ENCODE peak calls at places on chromosomes 1 and 21, in four cellular contexts. E, A, J and O are unnamed samples.

GRCh38 chr1:32871364-32872188 is 864 bp upstream of the FNDC5 start:
- DNase-seq in J (no peak), A (no peak), E (no peak), O (peak; percentile 42)

GRCh38 chr1:234288946-234289345 is 84.3 kb upstream of the COA6 start:
- DNase-seq in E (no peak), A (no peak), J (no peak), O (no peak)

GRCh38 chr1:19720174-19720573 is 55.5 kb downstream of the HTR6 start:
- DNase-seq in J (no peak), E (no peak), A (no peak), O (no peak)

GRCh38 chr1:16091296-16091695 is 17.8 kb upstream of the FAM131C start:
- DNase-seq in A (no peak), E (no peak), J (no peak), O (no peak)

GRCh38 chr1:15289251-15289651 is 42.2 kb downstream of the FHAD1 start:
- DNase-seq in J (no peak), A (no peak), E (no peak), O (no peak)

GRCh38 chr1:16072616-16073484 is 601 bp downstream of the FAM131C start:
- DNase-seq in A (peak; percentile 64), J (no peak), E (no peak), O (no peak)

GRCh38 chr1:15966081-15966955 is 9.6 kb downstream of the ZBTB17 start:
- DNase-seq in A (no peak), E (no peak), J (no peak), O (no peak)

GRCh38 chr21:45511007-45511406 is 31.2 kb downstream of the SLC19A1 start:
- DNase-seq in J (peak; percentile 51), A (no peak), E (peak; percentile 40), O (no peak)

GRCh38 chr1:204730826-204731459 is 45.4 kb upstream of the LRRN2 start:
- DNase-seq in A (no peak), E (no peak), J (no peak), O (no peak)

GRCh38 chr1:63949965-63950364 is 176.1 kb downstream of the ROR1 start:
- DNase-seq in J (peak; percentile 69), E (no peak), A (no peak), O (no peak)

GRCh38 chr1:100955322-100955721 is 59.4 kb downstream of the SLC30A7 start:
- DNase-seq in A (no peak), E (no peak), J (no peak), O (no peak)

GRCh38 chr1:231396643-231397042 is 25.4 kb downstream of the EGLN1 start:
- DNase-seq in E (no peak), J (no peak), A (no peak), O (no peak)

GRCh38 chr1:13699936-13700520 is at the start of gene PRDM2:
- DNase-seq in A (peak; percentile 78), J (peak; percentile 68), E (peak; percentile 70), O (peak; percentile 29)

GRCh38 chr1:117783586-117784396 is 145.6 kb downstream of the GDAP2 start:
- DNase-seq in E (no peak), A (no peak), J (no peak), O (no peak)

GRCh38 chr1:65717815-65718454 is 74.8 kb upstream of the PDE4B start:
- DNase-seq in A (no peak), J (no peak), E (no peak), O (peak; percentile 38)

GRCh38 chr1:113677250-113678158 is 81.8 kb downstream of the PHTF1 start:
- DNase-seq in J (no peak), A (peak; percentile 67), E (no peak), O (peak; percentile 44)

GRCh38 chr21:45945868-45946210 is 35.7 kb upstream of the COL6A1 start:
- DNase-seq in A (no peak), J (no peak), E (peak; percentile 43), O (no peak)

GRCh38 chr1:10646347-10646861 is 150.0 kb downstream of the CASZ1 start:
- DNase-seq in E (no peak), J (no peak), A (no peak), O (no peak)

GRCh38 chr1:90201467-90202358 is 206.8 kb downstream of the ZNF326 start:
- DNase-seq in A (no peak), E (no peak), J (no peak), O (no peak)

GRCh38 chr1:108811611-108812010 is 45.3 kb downstream of the AKNAD1 start:
- DNase-seq in J (no peak), A (no peak), E (no peak), O (no peak)

GRCh38 chr21:14553422-14553821 is 7.3 kb upstream of the SAMSN1 start:
- DNase-seq in A (no peak), J (no peak), E (no peak), O (no peak)

GRCh38 chr1:42420911-42421585 is 34.8 kb downstream of the ZMYND12 start:
- DNase-seq in E (no peak), J (peak; percentile 90), A (peak; percentile 82), O (peak; percentile 93)

GRCh38 chr1:68961143-68961542 is 464.3 kb upstream of the DEPDC1 start:
- DNase-seq in J (no peak), E (no peak), A (no peak), O (no peak)

GRCh38 chr1:154407021-154407865 is 2.1 kb downstream of the IL6R start:
- DNase-seq in A (no peak), E (no peak), J (peak; percentile 76), O (no peak)

GRCh38 chr1:227219715-227220292 is 98.5 kb downstream of the CDC42BPA start:
- DNase-seq in J (no peak), A (no peak), E (no peak), O (no peak)

GRCh38 chr1:192378276-192378675 is 61.5 kb downstream of the RGS21 start:
- DNase-seq in E (no peak), A (no peak), J (no peak), O (no peak)

GRCh38 chr1:77405186-77405585 is 123.4 kb downstream of the AK5 start:
- DNase-seq in A (no peak), J (no peak), E (no peak), O (peak; percentile 11)

GRCh38 chr1:1671365-1672119 is 12.7 kb upstream of the CDK11B start:
- DNase-seq in A (no peak), E (no peak), J (peak; percentile 53), O (no peak)

GRCh38 chr1:110235181-110235838 is 25.2 kb downstream of the KCNC4 start:
- DNase-seq in J (no peak), A (no peak), E (no peak), O (no peak)

GRCh38 chr1:233885196-233886028 is 19.1 kb upstream of the SLC35F3 start:
- DNase-seq in J (no peak), E (no peak), A (no peak), O (no peak)

GRCh38 chr1:99217599-99217998 is 46.7 kb upstream of the PLPPR4 start:
- DNase-seq in A (no peak), E (no peak), J (no peak), O (peak; percentile 13)

GRCh38 chr1:8040586-8040985 is 14.5 kb upstream of the ERRFI1 start:
- DNase-seq in J (peak; percentile 92), E (peak; percentile 79), A (peak; percentile 85), O (no peak)

GRCh38 chr1:53771648-53772047 is 32.7 kb upstream of the GLIS1 start:
- DNase-seq in A (peak; percentile 10), E (no peak), J (no peak), O (no peak)

GRCh38 chr21:45093064-45093532 is 18.7 kb downstream of the ADARB1 start:
- DNase-seq in E (no peak), J (no peak), A (no peak), O (no peak)

GRCh38 chr1:207612762-207613161 is 32.2 kb upstream of the CR1L start:
- DNase-seq in A (no peak), E (no peak), J (no peak), O (peak; percentile 37)

GRCh38 chr1:185895208-185895900 is 161.2 kb downstream of the HMCN1 start:
- DNase-seq in A (no peak), E (no peak), J (no peak), O (no peak)

GRCh38 chr1:942864-943533 is 16.1 kb downstream of the NOC2L start:
- DNase-seq in E (no peak), A (peak; percentile 54), J (peak; percentile 86), O (no peak)

GRCh38 chr1:11847667-11848445 is at the start of gene NPPA:
- DNase-seq in E (no peak), A (peak; percentile 30), J (no peak), O (no peak)

GRCh38 chr1:205313681-205314308 is 7.8 kb downstream of the NUAK2 start:
- DNase-seq in J (no peak), A (peak; percentile 51), E (no peak), O (peak; percentile 93)

GRCh38 chr1:230270185-230270939 is 155.8 kb downstream of the PGBD5 start:
- DNase-seq in A (no peak), J (no peak), E (no peak), O (no peak)

GRCh38 chr1:156930483-156930882 is 10.1 kb downstream of the LRRC71 start:
- DNase-seq in A (no peak), E (no peak), J (peak; percentile 35), O (no peak)
- H3K4me3 ChIP-seq in A (no peak overlapping the region), E (no peak overlapping the region), J (no peak overlapping the region), O (no peak overlapping the region)

DNA sequence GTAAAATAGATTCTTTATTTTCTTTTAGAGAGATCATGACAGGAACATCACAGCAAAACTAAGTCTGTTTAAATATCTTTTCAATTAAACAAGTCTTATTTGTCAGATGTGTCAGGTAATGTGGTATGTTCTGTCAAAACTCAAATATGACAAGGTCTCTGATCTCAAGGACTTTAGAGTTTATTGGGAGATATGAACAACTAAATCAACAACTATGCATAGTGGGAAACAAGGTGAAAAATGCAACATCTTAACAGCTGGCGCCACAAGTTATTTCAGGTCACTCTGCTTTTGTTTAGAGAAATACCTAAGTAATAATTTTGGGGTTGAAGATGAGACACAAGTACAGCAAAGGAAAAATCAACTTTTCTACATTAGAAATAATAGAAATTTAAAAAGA is 779.4 kb upstream of the ADGRL4 start:
- DNase-seq in E (no peak), J (no peak), A (no peak), O (no peak)
- H3K9me3 ChIP-seq in E (no peaks in the 10 kb centered on the region), J (no peaks in the 10 kb centered on the region), A (no peaks in the 10 kb centered on the region), O (no peaks in the 10 kb centered on the region)

GRCh38 chr21:41957991-41958766 is 4.4 kb upstream of the C2CD2 start:
- DNase-seq in A (peak; percentile 63), J (peak; percentile 93), E (no peak), O (peak; percentile 30)
- TF ChIP-seq CTCF in A (peak; percentile 34), J (no peak), E (no peak), O (peak; percentile 8)

DNA sequence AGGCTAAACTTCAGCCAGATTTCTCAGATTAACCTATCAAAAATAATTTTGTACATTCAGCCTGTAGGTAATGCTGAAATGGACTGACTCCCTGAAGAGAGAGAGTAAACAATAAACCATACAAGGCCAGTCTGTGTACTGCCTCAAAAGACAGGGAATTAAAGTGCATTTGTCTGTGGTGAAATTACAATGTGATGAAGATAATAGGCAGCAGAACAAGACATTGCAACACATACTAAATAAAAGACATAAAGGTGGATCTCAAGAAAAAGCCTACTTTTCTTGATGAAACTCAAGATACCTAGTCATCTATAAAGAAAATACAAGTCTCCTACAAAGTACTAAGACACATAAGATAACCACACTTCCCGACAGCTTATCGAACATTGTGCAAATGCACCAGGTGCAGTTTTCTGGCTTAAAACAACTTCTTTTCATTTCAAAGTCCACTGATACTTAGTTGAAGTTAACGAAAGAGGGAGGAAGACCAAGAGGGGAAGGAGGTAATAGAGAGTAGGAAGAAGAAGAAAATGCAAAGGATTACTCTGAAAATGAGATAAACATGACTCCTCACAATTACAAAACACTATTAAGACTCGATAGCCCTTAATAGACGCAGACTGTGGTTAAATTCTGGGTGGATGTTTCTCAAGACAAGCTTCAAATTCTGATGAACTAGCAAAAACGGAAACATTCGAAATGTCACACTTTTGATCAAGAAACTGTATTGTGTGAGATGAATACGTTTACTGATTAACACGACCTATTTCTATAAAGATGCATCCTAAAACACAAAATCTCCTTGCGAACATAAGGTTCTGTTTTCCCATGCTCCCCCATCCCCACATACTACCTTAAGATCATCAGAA is 2.0 kb downstream of the HNRNPR start:
- DNase-seq in E (no peak), A (no peak), J (no peak), O (no peak)
- H3K4me3 ChIP-seq in E (peak overlapping the region; percentile 62), A (peak overlapping the region; percentile 80), J (peak overlapping the region; percentile 3), O (peak overlapping the region; percentile 99)